ENCODE peak calls at places on chromosomes 12 and 14, in five cellular contexts. K, G, N, I and X are unnamed samples.
A peak's percentile ranks its signal among the peaks of the same experiment; 100 is the strongest.

GRCh38 chr12:124694250-124694649 is 126.8 kb upstream of the NCOR2 start:
- DNase-seq in K (no peak), I (no peak), G (no peak), N (no peak), X (no peak)

GRCh38 chr14:103803661-103804060 is 43.7 kb downstream of the PPP1R13B start:
- DNase-seq in G (peak; percentile 62), I (no peak), K (no peak), N (no peak), X (no peak)

GRCh38 chr12:96862326-96862725 is 44.7 kb upstream of the NEDD1 start:
- DNase-seq in N (no peak), G (no peak), I (no peak), K (no peak), X (no peak)

GRCh38 chr14:75647650-75648049 is 13.0 kb downstream of the ERG28 start:
- DNase-seq in N (no peak), I (no peak), K (no peak), G (no peak), X (no peak)

GRCh38 chr12:108691995-108692808 is 39.1 kb downstream of the CORO1C start:
- DNase-seq in N (no peak), K (peak; percentile 75), I (no peak), G (no peak), X (no peak)

GRCh38 chr12:88578821-88579518 is 1.3 kb downstream of the KITLG start:
- DNase-seq in N (peak; percentile 72), K (no peak), I (peak; percentile 57), G (peak; percentile 35), X (peak; percentile 33)

GRCh38 chr12:42705863-42706262 is 116.3 kb upstream of the PRICKLE1 start:
- DNase-seq in G (peak; percentile 48), I (no peak), N (peak; percentile 26), K (no peak), X (no peak)

GRCh38 chr14:85380891-85381290 is 149.1 kb upstream of the FLRT2 start:
- DNase-seq in I (no peak), G (no peak), N (no peak), K (no peak), X (no peak)

GRCh38 chr14:104355101-104355691 is 216.8 kb downstream of the KIF26A start:
- DNase-seq in G (no peak), I (no peak), N (no peak), K (no peak), X (no peak)

GRCh38 chr14:105910426-105910825 is 384.0 kb downstream of the TMEM121 start:
- DNase-seq in K (no peak), G (no peak), N (no peak), I (no peak), X (no peak)

GRCh38 chr12:116282371-116283286 is 5.1 kb upstream of the MED13L start:
- DNase-seq in I (no peak), G (no peak), N (no peak), K (no peak), X (no peak)

GRCh38 chr14:103613517-103613916 is 15.5 kb upstream of the KLC1 start:
- DNase-seq in G (peak; percentile 13), I (no peak), N (no peak), K (no peak), X (peak; percentile 64)

GRCh38 chr12:7219599-7220243 is 30.2 kb downstream of the PEX5 start:
- DNase-seq in N (peak; percentile 52), I (peak; percentile 73), K (no peak), G (peak; percentile 63), X (peak; percentile 63)

GRCh38 chr14:26766726-26767125 is 168.9 kb upstream of the NOVA1 start:
- DNase-seq in N (no peak), G (no peak), I (no peak), K (no peak), X (no peak)

GRCh38 chr14:55518391-55518790 is 61.6 kb upstream of the KTN1 start:
- DNase-seq in K (no peak), I (no peak), G (peak; percentile 37), N (no peak), X (peak; percentile 39)

GRCh38 chr12:103909811-103910210 is 20.4 kb upstream of the HSP90B1 start:
- DNase-seq in N (no peak), G (no peak), I (no peak), K (no peak), X (peak; percentile 71)